ENCODE peak calls at places on chromosomes 1 and 21, in five cellular contexts. R is endothelial cell of umbilical vein; K is SK-MEL-5; G is stimulated activated CD8-positive, alpha-beta memory T cell treated with anti-CD3 and anti-CD28 coated beads, Interleukin-15, amount 100 ng/mL, for 4 hours; U is activated T-helper 1 cell treated with anti-CD3 and anti-CD28 coated beads, Interleukin-12 subunit alpha, Interleukin-12 subunit beta, Interleukin-2, Interleukin-4 antibody, amounts not matched to agents 30 ng/mL and 10 ng/mL and 1 ng/mL, durations not matched to agents 14 hours and 24 hours and 36 hours. X is an unnamed sample.

GRCh38 chr1:108897865-108898720 is 21.3 kb downstream of the GPSM2 start:
- DNase-seq in R (peak), K (peak), G (peak), U (peak), X (peak)

GRCh38 chr1:54792686-54793282 is 8.3 kb downstream of the TTC22 start:
- DNase-seq in R (no peak), K (no peak), G (no peak), U (no peak), X (peak)

GRCh38 chr1:111720977-111721670 is 18.1 kb downstream of the INKA2 start:
- DNase-seq in R (no peak), K (no peak), G (no peak), U (no peak), X (no peak)

GRCh38 chr1:192133350-192133950 is 24.8 kb upstream of the RGS18 start:
- DNase-seq in R (peak), K (no peak), G (no peak), U (no peak), X (no peak)

GRCh38 chr1:2561898-2562895 is 6.0 kb downstream of the TNFRSF14 start:
- DNase-seq in R (no peak), K (no peak), G (no peak), U (no peak), X (no peak)

GRCh38 chr1:43147625-43148319 is 24.3 kb downstream of the EBNA1BP2 start:
- DNase-seq in R (peak), K (peak), G (no peak), U (peak), X (peak)

GRCh38 chr1:247456914-247457638 is 828 bp downstream of the OR2B11 start:
- DNase-seq in R (no peak), K (no peak), G (no peak), U (no peak), X (no peak)

GRCh38 chr21:25506268-25506667 is 101.0 kb downstream of the MRPL39 start:
- DNase-seq in R (no peak), K (no peak), G (no peak), U (no peak), X (no peak)